ENCODE peak calls at places on chromosomes 11 and 22, in five cellular contexts. V, F, I, N and X are unnamed samples.

GRCh38 chr22:33747029-33747428 is 173.2 kb downstream of the LARGE1 start:
- DNase-seq in V (no peak), F (no peak), I (no peak), N (no peak), X (no peak)

GRCh38 chr11:62242021-62242420 is at the start of gene SCGB1D2:
- DNase-seq in V (no peak), F (no peak), I (no peak), N (no peak), X (no peak)

GRCh38 chr11:75565916-75566762 is 4.1 kb downstream of the SERPINH1 start:
- DNase-seq in V (no peak), F (no peak), I (no peak), N (no peak), X (no peak)

GRCh38 chr22:50040717-50041116 is 17.4 kb downstream of the TTLL8 start:
- DNase-seq in V (no peak), F (no peak), I (no peak), N (no peak), X (no peak)

GRCh38 chr11:105152556-105152955 is 13.0 kb upstream of the CARD18 start:
- DNase-seq in V (no peak), F (no peak), I (no peak), N (no peak), X (no peak)

GRCh38 chr11:12585861-12586260 is 88.4 kb upstream of the TEAD1 start:
- DNase-seq in V (no peak), F (no peak), I (no peak), N (no peak), X (no peak)

GRCh38 chr22:46102159-46102558 is 48.2 kb upstream of the PPARA start:
- DNase-seq in V (no peak), F (no peak), I (no peak), N (no peak), X (no peak)

GRCh38 chr11:107916671-107917241 is 11.5 kb upstream of the RAB39A start:
- DNase-seq in V (peak), F (no peak), I (peak), N (peak), X (no peak)

GRCh38 chr11:59997800-59998199 is 19.2 kb upstream of the OOSP4B start:
- DNase-seq in V (no peak), F (no peak), I (no peak), N (no peak), X (no peak)

GRCh38 chr11:114244995-114245394 is 51.2 kb upstream of the NNMT start:
- DNase-seq in V (no peak), F (no peak), I (no peak), N (no peak), X (no peak)

GRCh38 chr22:39797528-39798147 is 95.9 kb downstream of the ENTHD1 start:
- DNase-seq in V (no peak), F (no peak), I (no peak), N (no peak), X (no peak)

GRCh38 chr11:114447892-114448291 is 8.6 kb downstream of the REXO2 start:
- DNase-seq in V (peak), F (no peak), I (no peak), N (no peak), X (no peak)

GRCh38 chr22:21450858-21451331 is 16.3 kb upstream of the TMEM191C start:
- DNase-seq in V (no peak), F (no peak), I (no peak), N (no peak), X (no peak)

GRCh38 chr11:6333112-6333511 is 12.8 kb upstream of the CAVIN3 start:
- DNase-seq in V (no peak), F (no peak), I (no peak), N (no peak), X (no peak)

GRCh38 chr22:26502688-26503561 is 9.3 kb downstream of the TFIP11 start:
- DNase-seq in V (peak), F (peak), I (peak), N (peak), X (no peak)

GRCh38 chr22:25746012-25746373 is 4.0 kb downstream of the MYO18B start:
- DNase-seq in V (peak), F (no peak), I (no peak), N (no peak), X (no peak)

GRCh38 chr11:68120212-68121066 is 749 bp downstream of the CHKA start:
- DNase-seq in V (peak), F (peak), I (peak), N (peak), X (no peak)

GRCh38 chr22:41048791-41049717 is 43.3 kb upstream of the EP300 start:
- DNase-seq in V (peak), F (no peak), I (no peak), N (no peak), X (peak)

GRCh38 chr11:64052938-64053622 is 17.3 kb downstream of the FLRT1 start:
- DNase-seq in V (no peak), F (no peak), I (no peak), N (no peak), X (no peak)

GRCh38 chr11:73154178-73154577 is 12.1 kb upstream of the FCHSD2 start:
- DNase-seq in V (no peak), F (no peak), I (no peak), N (no peak), X (no peak)

GRCh38 chr11:46391578-46392420 is at the start of gene CHRM4:
- DNase-seq in V (peak), F (no peak), I (no peak), N (no peak), X (no peak)